ENCODE peak calls at places on chromosome 6, in seven cellular contexts. J is endothelial cell of umbilical vein, G is body of pancreas, F is uterus, H is spleen, D is heart left ventricle, K is breast epithelium. V is an unnamed sample.

GRCh38 chr6:132300323-132300949 is 100.8 kb downstream of the MOXD1 start:
- DNase-seq in J (peak), G (peak), F (no peak), H (no peak), D (no peak), K (no peak), V (peak)

GRCh38 chr6:111989743-111990142 is 64.2 kb upstream of the CCN6 start:
- DNase-seq in J (no peak), G (no peak), F (no peak), H (no peak), D (no peak), K (no peak), V (no peak)

GRCh38 chr6:43809417-43810305 is 39.6 kb downstream of the VEGFA start:
- DNase-seq in J (peak), G (peak), F (no peak), H (no peak), D (no peak), K (no peak), V (peak)

GRCh38 chr6:67722861-67723261 is 912.2 kb upstream of the ADGRB3 start:
- DNase-seq in J (no peak), G (no peak), F (no peak), H (peak), D (no peak), K (no peak), V (no peak)

GRCh38 chr6:91786474-91787184 is 1199.8 kb upstream of the MAP3K7 start:
- DNase-seq in J (no peak), G (no peak), F (no peak), H (no peak), D (no peak), K (no peak), V (no peak)

GRCh38 chr6:23174781-23175361 is 605.5 kb downstream of the HDGFL1 start:
- DNase-seq in J (no peak), G (no peak), F (no peak), H (no peak), D (no peak), K (no peak), V (peak)

GRCh38 chr6:136511921-136512320 is 38.3 kb downstream of the MAP7 start:
- DNase-seq in J (no peak), G (peak), F (no peak), H (no peak), D (no peak), K (no peak), V (no peak)

GRCh38 chr6:10837692-10837996 is 695 bp downstream of the MAK start:
- DNase-seq in J (no peak), G (peak), F (no peak), H (no peak), D (no peak), K (no peak), V (peak)

GRCh38 chr6:112806163-112806900 is 459.2 kb downstream of the RFPL4B start:
- DNase-seq in J (no peak), G (no peak), F (no peak), H (no peak), D (no peak), K (no peak), V (no peak)

GRCh38 chr6:151285121-151285520 is 45.4 kb downstream of the AKAP12 start:
- DNase-seq in J (peak), G (no peak), F (peak), H (no peak), D (no peak), K (no peak), V (no peak)

GRCh38 chr6:15023448-15023847 is 222.4 kb upstream of the JARID2 start:
- DNase-seq in J (no peak), G (no peak), F (no peak), H (no peak), D (no peak), K (no peak), V (no peak)

GRCh38 chr6:105568121-105568520 is 165.2 kb upstream of the PREP start:
- DNase-seq in J (no peak), G (no peak), F (no peak), H (no peak), D (no peak), K (no peak), V (no peak)

GRCh38 chr6:48150701-48151100 is 39.7 kb upstream of the PTCHD4 start:
- DNase-seq in J (no peak), G (no peak), F (no peak), H (peak), D (no peak), K (no peak), V (no peak)

GRCh38 chr6:21738180-21739094 is 144.9 kb downstream of the SOX4 start:
- DNase-seq in J (no peak), G (no peak), F (no peak), H (no peak), D (no peak), K (peak), V (no peak)

GRCh38 chr6:15025416-15025815 is 220.5 kb upstream of the JARID2 start:
- DNase-seq in J (no peak), G (no peak), F (no peak), H (no peak), D (no peak), K (no peak), V (no peak)

GRCh38 chr6:44228836-44229235 is 5.4 kb downstream of the SLC29A1 start:
- DNase-seq in J (no peak), G (no peak), F (no peak), H (no peak), D (no peak), K (no peak), V (no peak)

GRCh38 chr6:7260291-7261029 is 52.5 kb downstream of the SSR1 start:
- DNase-seq in J (no peak), G (no peak), F (no peak), H (peak), D (no peak), K (no peak), V (no peak)

GRCh38 chr6:144655376-144655775 is 370.2 kb downstream of the UTRN start:
- DNase-seq in J (no peak), G (no peak), F (no peak), H (no peak), D (no peak), K (no peak), V (no peak)

GRCh38 chr6:3162067-3162497 is 4.7 kb upstream of the TUBB2A start:
- DNase-seq in J (no peak), G (no peak), F (no peak), H (no peak), D (no peak), K (no peak), V (no peak)

GRCh38 chr6:3152689-3153088 is 4.7 kb downstream of the TUBB2A start:
- DNase-seq in J (no peak), G (no peak), F (no peak), H (no peak), D (no peak), K (no peak), V (no peak)

GRCh38 chr6:3162565-3163247 is 5.4 kb upstream of the TUBB2A start:
- DNase-seq in J (peak), G (peak), F (peak), H (peak), D (peak), K (peak), V (peak)

GRCh38 chr6:3159805-3160781 is 2.7 kb upstream of the TUBB2A start:
- DNase-seq in J (no peak), G (peak), F (peak), H (peak), D (no peak), K (no peak), V (no peak)

GRCh38 chr6:3157151-3157933 is at the start of gene TUBB2A:
- DNase-seq in J (peak), G (peak), F (peak), H (peak), D (peak), K (peak), V (peak)
- TF ChIP-seq POLR2A in J (peak), G (peak), F (peak), H (peak), D (peak), K (peak), V (peak)

DNA sequence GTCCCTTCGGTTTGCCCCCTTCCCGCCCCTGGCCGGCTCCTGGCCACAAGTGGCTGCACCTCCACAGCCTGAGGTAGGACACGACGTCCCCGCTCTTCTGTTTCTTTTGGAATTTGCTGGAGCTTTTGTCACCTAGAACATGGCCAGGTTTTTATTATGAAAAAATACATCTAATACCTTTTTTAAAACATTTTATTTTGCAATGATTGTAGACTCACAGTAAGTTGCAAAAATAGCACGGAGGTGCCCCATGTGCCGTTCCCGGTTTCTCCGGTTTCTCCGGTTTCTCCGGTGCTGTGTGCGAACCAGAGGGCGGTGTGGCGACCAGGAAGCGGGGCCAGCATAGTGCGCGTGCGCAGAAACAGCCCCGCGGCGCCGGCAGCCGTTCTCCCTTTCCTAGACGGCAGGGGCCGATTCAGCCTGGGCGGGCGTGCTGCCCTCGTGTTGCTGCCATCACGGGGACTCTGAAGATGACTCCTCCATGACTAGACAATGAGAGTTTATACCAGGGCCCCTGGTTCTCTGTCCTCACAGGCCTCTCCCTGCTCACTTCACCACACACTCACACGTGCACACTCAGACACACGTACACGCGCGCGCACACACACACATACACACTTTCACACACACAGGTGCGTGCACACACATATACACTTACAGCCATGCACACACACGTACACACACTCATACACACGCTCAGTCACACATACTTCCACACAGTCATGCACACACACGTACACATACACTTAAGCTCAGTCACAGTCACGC is 102.1 kb downstream of the TMEM242 start:
- DNase-seq in J (peak), G (peak), F (peak), H (peak), D (peak), K (peak), V (peak)
- TF ChIP-seq POLR2A in J (peak), G (peak), F (no peak), H (no peak), D (no peak), K (no peak), V (no peak)

DNA sequence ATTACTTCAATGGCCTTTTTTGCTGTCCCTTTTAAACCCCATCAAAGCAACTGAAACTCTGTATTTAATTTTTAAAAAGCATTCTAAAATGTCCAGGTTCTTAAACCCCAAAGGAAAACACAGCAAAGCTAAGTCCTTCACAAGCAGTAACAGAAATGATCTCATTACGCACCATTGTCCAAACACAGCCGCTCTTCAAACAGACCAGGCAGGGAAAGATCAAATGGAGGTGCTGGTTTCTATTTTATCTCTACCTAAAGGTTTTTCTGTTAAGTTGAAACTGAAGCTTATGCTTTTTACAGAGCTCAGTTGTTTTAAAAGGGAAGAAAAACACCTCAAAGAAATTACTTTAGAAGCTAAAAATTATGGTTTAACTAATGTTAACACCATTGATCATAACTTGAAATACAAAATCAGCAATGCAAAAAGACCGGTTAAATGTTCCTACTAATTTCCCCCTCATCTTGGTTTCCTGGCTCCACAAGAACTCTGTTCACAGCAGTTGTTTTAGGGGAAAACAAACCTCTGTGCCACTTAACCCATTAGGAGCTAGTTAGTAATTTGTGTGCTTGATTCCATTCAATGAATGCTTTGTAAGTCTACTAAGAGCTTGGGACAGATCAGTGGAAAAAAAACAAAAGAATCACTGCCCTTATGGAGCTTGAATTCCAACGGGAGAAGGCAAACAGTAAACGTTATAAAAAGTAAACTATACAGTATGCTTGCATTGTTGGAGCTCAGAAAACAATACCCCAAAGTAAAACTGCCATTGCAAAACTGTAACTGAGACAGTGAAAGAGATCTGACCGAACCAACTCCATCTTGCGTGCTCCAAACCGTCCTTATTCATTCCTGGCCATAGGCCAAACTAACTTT is 87.4 kb downstream of the CD24 start:
- DNase-seq in J (no peak), G (peak), F (no peak), H (no peak), D (no peak), K (no peak), V (no peak)
- TF ChIP-seq POLR2A in J (no peak), G (no peak), F (no peak), H (no peak), D (no peak), K (no peak), V (no peak)

GRCh38 chr6:30721198-30722024 is 1.3 kb downstream of the TUBB start:
- DNase-seq in J (peak), G (peak), F (peak), H (peak), D (peak), K (peak), V (no peak)
- TF ChIP-seq POLR2A in J (peak), G (peak), F (peak), H (no peak), D (no peak), K (no peak), V (peak)

GRCh38 chr6:135210632-135211305 is 29.7 kb downstream of the MYB start:
- DNase-seq in J (no peak), G (no peak), F (no peak), H (no peak), D (no peak), K (no peak), V (no peak)

GRCh38 chr6:135211306-135211702 is 30.2 kb downstream of the MYB start:
- DNase-seq in J (no peak), G (no peak), F (no peak), H (no peak), D (no peak), K (no peak), V (no peak)

GRCh38 chr6:135213616-135214015 is 32.5 kb downstream of the MYB start:
- DNase-seq in J (no peak), G (no peak), F (no peak), H (no peak), D (no peak), K (no peak), V (no peak)

GRCh38 chr6:135212935-135213334 is 31.8 kb downstream of the MYB start:
- DNase-seq in J (no peak), G (no peak), F (no peak), H (no peak), D (no peak), K (no peak), V (peak)

GRCh38 chr6:135212020-135212806 is 31.1 kb downstream of the MYB start:
- DNase-seq in J (no peak), G (no peak), F (no peak), H (no peak), D (no peak), K (peak), V (peak)
- TF ChIP-seq POLR2A in J (no peak), G (no peak), F (no peak), H (no peak), D (no peak), K (no peak), V (no peak)

GRCh38 chr6:36131517-36132220 is 1.4 kb downstream of the MAPK13 start:
- DNase-seq in J (peak), G (peak), F (peak), H (peak), D (no peak), K (no peak), V (peak)
- TF ChIP-seq POLR2A in J (peak), G (no peak), F (no peak), H (no peak), D (no peak), K (no peak), V (no peak)

GRCh38 chr6:3023663-3024483 is 24.2 kb downstream of the NQO2 start:
- DNase-seq in J (peak), G (peak), F (peak), H (peak), D (peak), K (peak), V (peak)
- TF ChIP-seq POLR2A in J (no peak), G (peak), F (peak), H (peak), D (no peak), K (no peak), V (peak)

DNA sequence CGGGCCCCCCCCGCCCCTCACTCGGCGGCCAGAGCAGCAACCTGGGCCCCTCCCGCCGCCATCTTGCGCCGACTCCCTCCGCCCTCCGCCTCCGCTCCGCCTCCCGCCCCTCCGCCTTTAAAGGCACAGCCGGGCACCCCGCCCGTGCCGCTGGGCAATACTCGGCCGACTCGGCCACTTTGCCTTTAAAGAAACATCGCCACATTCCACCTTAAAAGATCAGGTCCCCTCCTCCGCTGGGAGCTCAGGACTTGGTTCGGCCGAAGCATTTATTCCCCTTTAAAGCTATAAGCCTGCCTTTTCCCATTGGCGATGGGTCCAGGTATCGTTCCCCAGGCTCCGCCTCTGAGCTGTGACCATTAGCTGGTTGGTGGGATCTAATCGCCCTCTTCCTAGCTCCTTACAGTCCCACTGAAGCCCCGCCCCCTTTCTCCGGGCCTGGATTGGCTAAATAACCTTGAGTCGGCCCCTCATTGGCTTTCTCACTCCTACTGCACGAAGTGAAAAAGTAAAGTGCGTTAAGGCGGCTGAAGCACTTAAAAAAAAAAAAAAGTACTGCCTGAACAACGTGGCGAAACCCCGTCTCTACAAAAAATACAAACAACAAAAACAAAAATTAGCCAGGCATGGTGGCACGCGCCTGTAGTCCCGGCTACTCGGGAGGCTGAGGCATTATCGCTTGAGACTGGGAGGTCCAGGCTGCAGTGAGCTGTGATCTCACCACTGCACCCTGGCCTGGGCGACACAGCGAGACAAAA is at the start of gene ZBTB22:
- DNase-seq in J (peak), G (peak), F (peak), H (peak), D (peak), K (peak), V (peak)
- TF ChIP-seq POLR2A in J (no peak), G (peak), F (no peak), H (no peak), D (no peak), K (no peak), V (no peak)

DNA sequence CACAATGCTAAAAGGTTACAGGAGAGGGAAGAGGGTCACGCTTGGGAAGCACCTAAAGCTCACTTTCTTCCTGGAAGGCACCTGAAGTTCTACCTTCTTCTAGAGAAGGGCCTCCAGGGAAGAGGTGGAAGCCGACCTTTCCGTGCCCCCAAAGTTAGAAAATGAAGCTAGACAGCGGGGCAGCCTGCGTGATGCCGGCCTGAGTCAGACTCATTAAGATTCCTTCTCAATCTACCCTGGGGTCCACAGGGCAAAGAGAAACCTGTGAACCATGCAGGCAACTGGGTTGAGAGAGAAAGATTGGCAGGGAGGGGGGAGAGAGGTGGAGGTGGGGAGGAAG is 54.8 kb upstream of the CCDC167 start:
- DNase-seq in J (no peak), G (no peak), F (no peak), H (no peak), D (no peak), K (no peak), V (peak)
- TF ChIP-seq POLR2A in J (no peak), G (no peak), F (no peak), H (no peak), D (no peak), K (no peak), V (no peak)